ENCODE peak calls at places on chromosomes 6 and 20, in six cellular contexts. One of them, this sample, is unnamed.

GRCh38 chr6:84707161-84707560 is 57.2 kb downstream of the TBX18 start:
- DNase-seq in activated gamma-delta T cell treated with Interleukin-2 at 50 U/mL for 16 hours: no peak
- DNase-seq in amygdala: no peak
- DNase-seq in left cardiac atrium: no peak
- DNase-seq in C1 segment of cervical spinal cord: no peak
- DNase-seq in stimulated activated CD4-positive, alpha-beta T cell treated with anti-CD3 and anti-CD28 coated beads, TNF-alpha, amount 100 ng/mL, for 48 hours: no peak
- DNase-seq in this sample: no peak

GRCh38 chr6:71299541-71300470 is 11.2 kb downstream of the OGFRL1 start:
- DNase-seq in stimulated activated CD4-positive, alpha-beta T cell treated with anti-CD3 and anti-CD28 coated beads, TNF-alpha, amount 100 ng/mL, for 48 hours: no peak
- DNase-seq in amygdala: no peak
- DNase-seq in activated gamma-delta T cell treated with Interleukin-2 at 50 U/mL for 16 hours: no peak
- DNase-seq in C1 segment of cervical spinal cord: no peak
- DNase-seq in left cardiac atrium: no peak
- DNase-seq in this sample: no peak

GRCh38 chr6:152380993-152381898 is 255.9 kb downstream of the SYNE1 start:
- DNase-seq in amygdala: peak; percentile 55
- DNase-seq in left cardiac atrium: peak; percentile 85
- DNase-seq in stimulated activated CD4-positive, alpha-beta T cell treated with anti-CD3 and anti-CD28 coated beads, TNF-alpha, amount 100 ng/mL, for 48 hours: no peak
- DNase-seq in activated gamma-delta T cell treated with Interleukin-2 at 50 U/mL for 16 hours: no peak
- DNase-seq in C1 segment of cervical spinal cord: no peak
- DNase-seq in this sample: no peak

GRCh38 chr6:129641344-129641743 is 68.6 kb downstream of the ARHGAP18 start:
- DNase-seq in amygdala: no peak
- DNase-seq in C1 segment of cervical spinal cord: no peak
- DNase-seq in left cardiac atrium: no peak
- DNase-seq in activated gamma-delta T cell treated with Interleukin-2 at 50 U/mL for 16 hours: no peak
- DNase-seq in stimulated activated CD4-positive, alpha-beta T cell treated with anti-CD3 and anti-CD28 coated beads, TNF-alpha, amount 100 ng/mL, for 48 hours: no peak
- DNase-seq in this sample: no peak

GRCh38 chr6:33656844-33657243 is 35.7 kb downstream of the ITPR3 start:
- DNase-seq in C1 segment of cervical spinal cord: no peak
- DNase-seq in stimulated activated CD4-positive, alpha-beta T cell treated with anti-CD3 and anti-CD28 coated beads, TNF-alpha, amount 100 ng/mL, for 48 hours: no peak
- DNase-seq in activated gamma-delta T cell treated with Interleukin-2 at 50 U/mL for 16 hours: no peak
- DNase-seq in amygdala: no peak
- DNase-seq in left cardiac atrium: no peak
- DNase-seq in this sample: no peak

GRCh38 chr20:45355209-45355608 is 7.0 kb upstream of the SDC4 start:
- DNase-seq in C1 segment of cervical spinal cord: no peak
- DNase-seq in activated gamma-delta T cell treated with Interleukin-2 at 50 U/mL for 16 hours: no peak
- DNase-seq in amygdala: no peak
- DNase-seq in left cardiac atrium: no peak
- DNase-seq in stimulated activated CD4-positive, alpha-beta T cell treated with anti-CD3 and anti-CD28 coated beads, TNF-alpha, amount 100 ng/mL, for 48 hours: no peak
- DNase-seq in this sample: no peak

GRCh38 chr20:3808141-3808479 is 12.0 kb downstream of the CDC25B start:
- DNase-seq in C1 segment of cervical spinal cord: peak; percentile 36
- DNase-seq in stimulated activated CD4-positive, alpha-beta T cell treated with anti-CD3 and anti-CD28 coated beads, TNF-alpha, amount 100 ng/mL, for 48 hours: no peak
- DNase-seq in activated gamma-delta T cell treated with Interleukin-2 at 50 U/mL for 16 hours: no peak
- DNase-seq in amygdala: no peak
- DNase-seq in left cardiac atrium: peak; percentile 91
- DNase-seq in this sample: no peak

GRCh38 chr6:170074435-170074834 is 216.4 kb downstream of the DLL1 start:
- DNase-seq in left cardiac atrium: no peak
- DNase-seq in activated gamma-delta T cell treated with Interleukin-2 at 50 U/mL for 16 hours: peak; percentile 0
- DNase-seq in amygdala: no peak
- DNase-seq in stimulated activated CD4-positive, alpha-beta T cell treated with anti-CD3 and anti-CD28 coated beads, TNF-alpha, amount 100 ng/mL, for 48 hours: no peak
- DNase-seq in C1 segment of cervical spinal cord: no peak
- DNase-seq in this sample: no peak

GRCh38 chr6:55980627-55981211 is 105.3 kb upstream of the BMP5 start:
- DNase-seq in amygdala: no peak
- DNase-seq in C1 segment of cervical spinal cord: no peak
- DNase-seq in left cardiac atrium: no peak
- DNase-seq in stimulated activated CD4-positive, alpha-beta T cell treated with anti-CD3 and anti-CD28 coated beads, TNF-alpha, amount 100 ng/mL, for 48 hours: no peak
- DNase-seq in activated gamma-delta T cell treated with Interleukin-2 at 50 U/mL for 16 hours: no peak
- DNase-seq in this sample: no peak

GRCh38 chr20:62232194-62232593 is 6.1 kb upstream of the OSBPL2 start:
- DNase-seq in activated gamma-delta T cell treated with Interleukin-2 at 50 U/mL for 16 hours: no peak
- DNase-seq in amygdala: no peak
- DNase-seq in left cardiac atrium: no peak
- DNase-seq in C1 segment of cervical spinal cord: no peak
- DNase-seq in stimulated activated CD4-positive, alpha-beta T cell treated with anti-CD3 and anti-CD28 coated beads, TNF-alpha, amount 100 ng/mL, for 48 hours: no peak
- DNase-seq in this sample: no peak

GRCh38 chr6:92682999-92683398 is 736.4 kb downstream of the EPHA7 start:
- DNase-seq in left cardiac atrium: no peak
- DNase-seq in amygdala: no peak
- DNase-seq in stimulated activated CD4-positive, alpha-beta T cell treated with anti-CD3 and anti-CD28 coated beads, TNF-alpha, amount 100 ng/mL, for 48 hours: no peak
- DNase-seq in activated gamma-delta T cell treated with Interleukin-2 at 50 U/mL for 16 hours: no peak
- DNase-seq in C1 segment of cervical spinal cord: no peak
- DNase-seq in this sample: no peak

GRCh38 chr6:132132911-132133639 is 181.9 kb upstream of the CCN2 start:
- DNase-seq in stimulated activated CD4-positive, alpha-beta T cell treated with anti-CD3 and anti-CD28 coated beads, TNF-alpha, amount 100 ng/mL, for 48 hours: no peak
- DNase-seq in amygdala: no peak
- DNase-seq in activated gamma-delta T cell treated with Interleukin-2 at 50 U/mL for 16 hours: no peak
- DNase-seq in left cardiac atrium: no peak
- DNase-seq in C1 segment of cervical spinal cord: no peak
- DNase-seq in this sample: no peak

GRCh38 chr6:138031850-138032249 is 75.4 kb downstream of the PERP start:
- DNase-seq in activated gamma-delta T cell treated with Interleukin-2 at 50 U/mL for 16 hours: no peak
- DNase-seq in amygdala: no peak
- DNase-seq in C1 segment of cervical spinal cord: no peak
- DNase-seq in left cardiac atrium: no peak
- DNase-seq in stimulated activated CD4-positive, alpha-beta T cell treated with anti-CD3 and anti-CD28 coated beads, TNF-alpha, amount 100 ng/mL, for 48 hours: no peak
- DNase-seq in this sample: no peak

GRCh38 chr6:163329991-163330390 is 84.5 kb upstream of the QKI start:
- DNase-seq in amygdala: no peak
- DNase-seq in C1 segment of cervical spinal cord: no peak
- DNase-seq in left cardiac atrium: no peak
- DNase-seq in stimulated activated CD4-positive, alpha-beta T cell treated with anti-CD3 and anti-CD28 coated beads, TNF-alpha, amount 100 ng/mL, for 48 hours: no peak
- DNase-seq in activated gamma-delta T cell treated with Interleukin-2 at 50 U/mL for 16 hours: no peak
- DNase-seq in this sample: no peak

GRCh38 chr20:48689388-48689787 is 138.4 kb downstream of the PREX1 start:
- DNase-seq in left cardiac atrium: no peak
- DNase-seq in activated gamma-delta T cell treated with Interleukin-2 at 50 U/mL for 16 hours: no peak
- DNase-seq in C1 segment of cervical spinal cord: no peak
- DNase-seq in amygdala: no peak
- DNase-seq in stimulated activated CD4-positive, alpha-beta T cell treated with anti-CD3 and anti-CD28 coated beads, TNF-alpha, amount 100 ng/mL, for 48 hours: no peak
- DNase-seq in this sample: no peak

GRCh38 chr6:34232901-34233300 is 3.8 kb upstream of the HMGA1 start:
- DNase-seq in left cardiac atrium: no peak
- DNase-seq in amygdala: no peak
- DNase-seq in stimulated activated CD4-positive, alpha-beta T cell treated with anti-CD3 and anti-CD28 coated beads, TNF-alpha, amount 100 ng/mL, for 48 hours: no peak
- DNase-seq in activated gamma-delta T cell treated with Interleukin-2 at 50 U/mL for 16 hours: no peak
- DNase-seq in C1 segment of cervical spinal cord: no peak
- DNase-seq in this sample: no peak

GRCh38 chr6:16669227-16669626 is 92.0 kb downstream of the ATXN1 start:
- DNase-seq in amygdala: no peak
- DNase-seq in left cardiac atrium: no peak
- DNase-seq in activated gamma-delta T cell treated with Interleukin-2 at 50 U/mL for 16 hours: peak; percentile 56
- DNase-seq in C1 segment of cervical spinal cord: no peak
- DNase-seq in stimulated activated CD4-positive, alpha-beta T cell treated with anti-CD3 and anti-CD28 coated beads, TNF-alpha, amount 100 ng/mL, for 48 hours: peak; percentile 41
- DNase-seq in this sample: no peak

GRCh38 chr20:63322146-63322922 is 29.3 kb downstream of the COL20A1 start:
- DNase-seq in activated gamma-delta T cell treated with Interleukin-2 at 50 U/mL for 16 hours: no peak
- DNase-seq in left cardiac atrium: peak; percentile 10
- DNase-seq in C1 segment of cervical spinal cord: no peak
- DNase-seq in amygdala: no peak
- DNase-seq in stimulated activated CD4-positive, alpha-beta T cell treated with anti-CD3 and anti-CD28 coated beads, TNF-alpha, amount 100 ng/mL, for 48 hours: no peak
- DNase-seq in this sample: peak; percentile 13

GRCh38 chr20:20603339-20603990 is 109.0 kb downstream of the RALGAPA2 start:
- DNase-seq in C1 segment of cervical spinal cord: no peak
- DNase-seq in amygdala: no peak
- DNase-seq in left cardiac atrium: no peak
- DNase-seq in activated gamma-delta T cell treated with Interleukin-2 at 50 U/mL for 16 hours: peak; percentile 5
- DNase-seq in stimulated activated CD4-positive, alpha-beta T cell treated with anti-CD3 and anti-CD28 coated beads, TNF-alpha, amount 100 ng/mL, for 48 hours: no peak
- DNase-seq in this sample: no peak

GRCh38 chr6:72418495-72418894 is 203.4 kb upstream of the KCNQ5 start:
- DNase-seq in C1 segment of cervical spinal cord: no peak
- DNase-seq in amygdala: no peak
- DNase-seq in left cardiac atrium: no peak
- DNase-seq in stimulated activated CD4-positive, alpha-beta T cell treated with anti-CD3 and anti-CD28 coated beads, TNF-alpha, amount 100 ng/mL, for 48 hours: no peak
- DNase-seq in activated gamma-delta T cell treated with Interleukin-2 at 50 U/mL for 16 hours: no peak
- DNase-seq in this sample: no peak

GRCh38 chr20:44491635-44492395 is 16.1 kb downstream of the TTPAL start:
- DNase-seq in left cardiac atrium: no peak
- DNase-seq in activated gamma-delta T cell treated with Interleukin-2 at 50 U/mL for 16 hours: peak; percentile 46
- DNase-seq in amygdala: no peak
- DNase-seq in stimulated activated CD4-positive, alpha-beta T cell treated with anti-CD3 and anti-CD28 coated beads, TNF-alpha, amount 100 ng/mL, for 48 hours: no peak
- DNase-seq in C1 segment of cervical spinal cord: no peak
- DNase-seq in this sample: no peak

GRCh38 chr20:42018979-42019378 is 400.8 kb upstream of the CHD6 start:
- DNase-seq in activated gamma-delta T cell treated with Interleukin-2 at 50 U/mL for 16 hours: no peak
- DNase-seq in C1 segment of cervical spinal cord: no peak
- DNase-seq in stimulated activated CD4-positive, alpha-beta T cell treated with anti-CD3 and anti-CD28 coated beads, TNF-alpha, amount 100 ng/mL, for 48 hours: no peak
- DNase-seq in amygdala: no peak
- DNase-seq in left cardiac atrium: no peak
- DNase-seq in this sample: peak; percentile 40

GRCh38 chr6:143333749-143334520 is 116.6 kb downstream of the ADAT2 start:
- DNase-seq in activated gamma-delta T cell treated with Interleukin-2 at 50 U/mL for 16 hours: no peak
- DNase-seq in left cardiac atrium: no peak
- DNase-seq in stimulated activated CD4-positive, alpha-beta T cell treated with anti-CD3 and anti-CD28 coated beads, TNF-alpha, amount 100 ng/mL, for 48 hours: peak; percentile 5
- DNase-seq in amygdala: no peak
- DNase-seq in C1 segment of cervical spinal cord: no peak
- DNase-seq in this sample: no peak

GRCh38 chr6:88662653-88663174 is 300.7 kb downstream of the RNGTT start:
- DNase-seq in activated gamma-delta T cell treated with Interleukin-2 at 50 U/mL for 16 hours: no peak
- DNase-seq in C1 segment of cervical spinal cord: no peak
- DNase-seq in left cardiac atrium: no peak
- DNase-seq in stimulated activated CD4-positive, alpha-beta T cell treated with anti-CD3 and anti-CD28 coated beads, TNF-alpha, amount 100 ng/mL, for 48 hours: no peak
- DNase-seq in amygdala: no peak
- DNase-seq in this sample: no peak

GRCh38 chr6:168198302-168199180 is 119.5 kb upstream of the FRMD1 start:
- DNase-seq in activated gamma-delta T cell treated with Interleukin-2 at 50 U/mL for 16 hours: no peak
- DNase-seq in amygdala: no peak
- DNase-seq in C1 segment of cervical spinal cord: no peak
- DNase-seq in left cardiac atrium: no peak
- DNase-seq in stimulated activated CD4-positive, alpha-beta T cell treated with anti-CD3 and anti-CD28 coated beads, TNF-alpha, amount 100 ng/mL, for 48 hours: no peak
- DNase-seq in this sample: no peak

GRCh38 chr6:111230351-111231077 is 143.2 kb downstream of the SLC16A10 start:
- DNase-seq in left cardiac atrium: no peak
- DNase-seq in stimulated activated CD4-positive, alpha-beta T cell treated with anti-CD3 and anti-CD28 coated beads, TNF-alpha, amount 100 ng/mL, for 48 hours: no peak
- DNase-seq in C1 segment of cervical spinal cord: no peak
- DNase-seq in amygdala: no peak
- DNase-seq in activated gamma-delta T cell treated with Interleukin-2 at 50 U/mL for 16 hours: no peak
- DNase-seq in this sample: no peak

GRCh38 chr20:10602141-10602660 is 71.6 kb downstream of the JAG1 start:
- DNase-seq in stimulated activated CD4-positive, alpha-beta T cell treated with anti-CD3 and anti-CD28 coated beads, TNF-alpha, amount 100 ng/mL, for 48 hours: no peak
- DNase-seq in activated gamma-delta T cell treated with Interleukin-2 at 50 U/mL for 16 hours: no peak
- DNase-seq in amygdala: no peak
- DNase-seq in C1 segment of cervical spinal cord: no peak
- DNase-seq in left cardiac atrium: no peak
- DNase-seq in this sample: no peak